ENCODE peak calls at places on chromosomes 13 and 19, in four cellular contexts. D, O, Q and G are unnamed samples.

GRCh38 chr19:7507884-7508283 is 8.0 kb upstream of the ZNF358 start:
- DNase-seq in D (peak), O (peak), Q (no peak), G (peak)

GRCh38 chr13:20654156-20654555 is 49.3 kb upstream of the IL17D start:
- DNase-seq in D (no peak), O (peak), Q (no peak), G (peak)

GRCh38 chr13:37701972-37702371 is 103.4 kb upstream of the POSTN start:
- DNase-seq in D (peak), O (peak), Q (no peak), G (peak)

GRCh38 chr13:30340367-30341184 is 33.2 kb upstream of the KATNAL1 start:
- DNase-seq in D (peak), O (peak), Q (no peak), G (peak)

GRCh38 chr13:106533940-106534843 is 1.3 kb downstream of the EFNB2 start:
- DNase-seq in D (no peak), O (peak), Q (peak), G (peak)

GRCh38 chr19:6970478-6970877 is 50.8 kb downstream of the MBD3L2B start:
- DNase-seq in D (no peak), O (no peak), Q (no peak), G (no peak)

GRCh38 chr19:50506700-50507099 is 4.3 kb downstream of the JOSD2 start:
- DNase-seq in D (no peak), O (no peak), Q (no peak), G (no peak)

GRCh38 chr13:41402695-41403511 is 54.4 kb upstream of the RGCC start:
- DNase-seq in D (no peak), O (no peak), Q (no peak), G (no peak)

GRCh38 chr13:73934215-73934623 is 200.0 kb downstream of the KLF12 start:
- DNase-seq in D (peak), O (no peak), Q (no peak), G (no peak)

GRCh38 chr13:33472446-33472845 is 186.9 kb upstream of the STARD13 start:
- DNase-seq in D (no peak), O (no peak), Q (no peak), G (no peak)

GRCh38 chr13:20713751-20714150 is 10.3 kb downstream of the IL17D start:
- DNase-seq in D (no peak), O (peak), Q (no peak), G (peak)

GRCh38 chr19:30449673-30450072 is 77.5 kb downstream of the ZNF536 start:
- DNase-seq in D (no peak), O (no peak), Q (no peak), G (no peak)

GRCh38 chr19:2659856-2660432 is 42.5 kb downstream of the GNG7 start:
- DNase-seq in D (no peak), O (no peak), Q (no peak), G (no peak)
- TF ChIP-seq CTCF in D (no peak), O (no peak), Q (no peak), G (no peak)

GRCh38 chr19:13872695-13873389 is 4.1 kb upstream of the NANOS3 start:
- DNase-seq in D (no peak), O (no peak), Q (no peak), G (peak)
- TF ChIP-seq CTCF in D (peak), O (no peak), Q (no peak), G (no peak)

GRCh38 chr19:58380736-58381459 is at the start of gene ZNF837:
- DNase-seq in D (peak), O (peak), Q (peak), G (peak)
- TF ChIP-seq CTCF in D (no peak), O (no peak), Q (no peak), G (no peak)

GRCh38 chr13:110363009-110363408 is 55.9 kb downstream of the COL4A2 start:
- DNase-seq in D (no peak), O (no peak), Q (no peak), G (no peak)
- TF ChIP-seq CTCF in D (no peak), O (no peak), Q (no peak), G (no peak)

DNA sequence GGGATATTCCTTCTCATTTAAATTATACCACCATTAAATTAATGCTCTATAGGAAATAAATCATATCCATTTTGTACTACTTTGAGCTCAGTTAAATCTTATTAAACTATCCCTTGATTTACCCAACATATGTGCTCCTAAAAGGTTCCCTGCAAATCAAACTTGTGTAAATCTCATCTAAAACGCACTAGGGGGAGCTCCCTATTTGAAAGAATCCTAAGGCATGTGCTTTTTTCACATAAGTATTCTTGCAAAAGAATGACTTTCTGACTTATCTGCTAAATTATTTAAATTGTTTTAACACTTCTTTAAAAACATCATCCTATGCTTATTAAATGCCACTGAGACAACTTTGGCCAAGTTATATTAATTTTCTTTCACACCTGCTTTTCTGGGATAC is 7.9 kb downstream of the INTS6 start:
- DNase-seq in D (no peak), O (peak), Q (no peak), G (peak)
- TF ChIP-seq CTCF in D (peak), O (peak), Q (peak), G (peak)